ENCODE peak calls at places on chromosomes 6 and 20, in eight cellular contexts. G, X, D, H, N, S, T and I are unnamed samples.

GRCh38 chr6:138162104-138162946 is 586 bp downstream of the ARFGEF3 start:
- DNase-seq in G (no peak), X (peak; percentile 29), D (peak; percentile 60), H (no peak), N (no peak), S (no peak), T (peak; percentile 2), I (no peak)

GRCh38 chr6:41967312-41968287 is 26.0 kb upstream of the CCND3 start:
- DNase-seq in G (no peak), X (no peak), D (peak; percentile 97), H (no peak), N (no peak), S (no peak), T (peak; percentile 46), I (no peak)

GRCh38 chr20:20360464-20360863 is 7.4 kb upstream of the INSM1 start:
- DNase-seq in G (no peak), X (peak; percentile 62), D (peak; percentile 53), H (no peak), N (peak; percentile 14), S (peak; percentile 4), T (peak; percentile 68), I (no peak)

GRCh38 chr6:121506761-121507754 is 71.6 kb downstream of the GJA1 start:
- DNase-seq in G (no peak), X (no peak), D (peak; percentile 51), H (no peak), N (no peak), S (no peak), T (peak; percentile 89), I (no peak)

GRCh38 chr20:48841861-48842529 is 14.2 kb upstream of the PREX1 start:
- DNase-seq in G (no peak), X (no peak), D (peak; percentile 97), H (no peak), N (no peak), S (no peak), T (peak; percentile 83), I (no peak)

GRCh38 chr6:49522710-49523593 is 23.2 kb downstream of the GLYATL3 start:
- DNase-seq in G (no peak), X (no peak), D (no peak), H (no peak), N (no peak), S (no peak), T (no peak), I (no peak)

GRCh38 chr6:14984454-14984853 is 261.4 kb upstream of the JARID2 start:
- DNase-seq in G (no peak), X (no peak), D (no peak), H (no peak), N (no peak), S (no peak), T (peak; percentile 64), I (no peak)

GRCh38 chr6:125773387-125774341 is 17.1 kb upstream of the NCOA7 start:
- DNase-seq in G (no peak), X (no peak), D (no peak), H (no peak), N (no peak), S (no peak), T (peak; percentile 53), I (no peak)

GRCh38 chr6:118280210-118280609 is 267.9 kb upstream of the PLN start:
- DNase-seq in G (no peak), X (no peak), D (no peak), H (no peak), N (no peak), S (no peak), T (no peak), I (no peak)

GRCh38 chr6:10529231-10529801 is 8.2 kb downstream of the GCNT2 start:
- DNase-seq in G (no peak), X (no peak), D (peak; percentile 98), H (no peak), N (no peak), S (no peak), T (no peak), I (no peak)

GRCh38 chr6:89840538-89840937 is 10.9 kb downstream of the CASP8AP2 start:
- DNase-seq in G (no peak), X (no peak), D (peak; percentile 61), H (no peak), N (no peak), S (no peak), T (peak; percentile 35), I (no peak)

GRCh38 chr20:10653593-10654288 is 20.1 kb downstream of the JAG1 start:
- DNase-seq in G (no peak), X (no peak), D (peak; percentile 61), H (no peak), N (no peak), S (no peak), T (peak; percentile 93), I (no peak)

GRCh38 chr6:41712651-41713103 is 22.7 kb downstream of the TFEB start:
- DNase-seq in G (no peak), X (no peak), D (no peak), H (no peak), N (no peak), S (no peak), T (peak; percentile 51), I (peak; percentile 85)

GRCh38 chr6:166673309-166673708 is 46.3 kb upstream of the RPS6KA2 start:
- DNase-seq in G (no peak), X (no peak), D (no peak), H (no peak), N (no peak), S (no peak), T (no peak), I (no peak)

GRCh38 chr6:25315194-25315593 is 36.0 kb downstream of the CARMIL1 start:
- DNase-seq in G (no peak), X (no peak), D (no peak), H (no peak), N (no peak), S (no peak), T (no peak), I (peak; percentile 47)

GRCh38 chr20:12358006-12358654 is 440.4 kb downstream of the BTBD3 start:
- DNase-seq in G (no peak), X (no peak), D (peak; percentile 4), H (no peak), N (no peak), S (no peak), T (peak; percentile 28), I (no peak)

GRCh38 chr20:10622657-10623418 is 51.0 kb downstream of the JAG1 start:
- DNase-seq in G (no peak), X (no peak), D (no peak), H (no peak), N (no peak), S (no peak), T (peak; percentile 95), I (no peak)

GRCh38 chr6:159334068-159334467 is 164.9 kb downstream of the FNDC1 start:
- DNase-seq in G (no peak), X (no peak), D (no peak), H (no peak), N (no peak), S (no peak), T (no peak), I (no peak)

GRCh38 chr6:12962995-12963394 is 246.4 kb downstream of the PHACTR1 start:
- DNase-seq in G (no peak), X (no peak), D (no peak), H (no peak), N (no peak), S (no peak), T (peak; percentile 14), I (no peak)

GRCh38 chr20:50399003-50399916 is 110.9 kb upstream of the PTPN1 start:
- DNase-seq in G (no peak), X (no peak), D (no peak), H (no peak), N (no peak), S (no peak), T (no peak), I (peak; percentile 96)

GRCh38 chr6:17456711-17457110 is 63.3 kb downstream of the CAP2 start:
- DNase-seq in G (no peak), X (no peak), D (no peak), H (no peak), N (no peak), S (no peak), T (no peak), I (no peak)

GRCh38 chr6:131383421-131384411 is 189.3 kb upstream of the ARG1 start:
- DNase-seq in G (no peak), X (no peak), D (no peak), H (no peak), N (peak; percentile 99), S (no peak), T (peak; percentile 34), I (no peak)

GRCh38 chr6:16651871-16652270 is 109.4 kb downstream of the ATXN1 start:
- DNase-seq in G (no peak), X (no peak), D (peak; percentile 55), H (no peak), N (peak; percentile 2), S (no peak), T (no peak), I (no peak)

GRCh38 chr20:10629946-10630345 is 43.9 kb downstream of the JAG1 start:
- DNase-seq in G (no peak), X (no peak), D (no peak), H (no peak), N (no peak), S (no peak), T (no peak), I (no peak)

GRCh38 chr6:43851204-43851855 is 81.3 kb downstream of the VEGFA start:
- DNase-seq in G (no peak), X (no peak), D (no peak), H (no peak), N (no peak), S (no peak), T (peak; percentile 82), I (no peak)

GRCh38 chr20:2289475-2289874 is 6.3 kb upstream of the TGM3 start:
- DNase-seq in G (no peak), X (peak; percentile 12), D (peak; percentile 75), H (no peak), N (no peak), S (no peak), T (no peak), I (no peak)

GRCh38 chr20:47878601-47879004 is 93.3 kb upstream of the SULF2 start:
- DNase-seq in G (no peak), X (no peak), D (no peak), H (no peak), N (no peak), S (no peak), T (no peak), I (no peak)